ENCODE peak calls at places on chromosomes 11 and 22, in four cellular contexts. K is GM06990, S is fibroblast of pulmonary artery, U is cardiac muscle cell. G is an unnamed sample.
A peak's percentile ranks its signal among the peaks of the same experiment; 100 is the strongest.

GRCh38 chr11:65225284-65226102 is 36.3 kb upstream of the POLA2 start:
- DNase-seq in K (peak; percentile 48), S (peak; percentile 66), U (peak; percentile 74), G (peak; percentile 80)

GRCh38 chr11:31804439-31805036 is 6.6 kb downstream of the PAX6 start:
- DNase-seq in U (no peak), K (no peak), S (no peak), G (peak; percentile 52)

GRCh38 chr11:130554241-130555055 is 106.0 kb downstream of the ADAMTS15 start:
- DNase-seq in S (no peak), K (no peak), U (no peak), G (no peak)

GRCh38 chr11:72084076-72084475 is 3.4 kb downstream of the LRRC51 start:
- DNase-seq in U (no peak), K (no peak), S (no peak), G (no peak)

GRCh38 chr22:29871684-29872083 is 11.3 kb upstream of the MTMR3 start:
- DNase-seq in K (no peak), S (no peak), U (no peak), G (no peak)

GRCh38 chr11:31813242-31813960 is 2.3 kb upstream of the PAX6 start:
- DNase-seq in K (no peak), U (no peak), S (no peak), G (peak; percentile 36)

GRCh38 chr22:37186228-37186996 is 1.6 kb downstream of the C1QTNF6 start:
- DNase-seq in U (peak; percentile 92), S (peak; percentile 94), K (peak; percentile 56), G (peak; percentile 86)

GRCh38 chr11:126862664-126863247 is 137.8 kb downstream of the KIRREL3 start:
- DNase-seq in K (peak; percentile 18), S (no peak), U (no peak), G (no peak)

GRCh38 chr11:72684236-72684912 is 10.2 kb upstream of the PDE2A start:
- DNase-seq in K (peak; percentile 49), U (peak; percentile 50), S (peak; percentile 57), G (peak; percentile 81)

GRCh38 chr22:19819911-19820879 is 34.5 kb downstream of the GNB1L start:
- DNase-seq in S (no peak), U (no peak), K (no peak), G (no peak)

GRCh38 chr11:71474141-71474770 is 21.3 kb downstream of the NADSYN1 start:
- DNase-seq in U (no peak), K (no peak), S (no peak), G (no peak)

GRCh38 chr11:114820621-114821020 is 142.3 kb downstream of the NXPE2 start:
- DNase-seq in U (no peak), S (no peak), K (no peak), G (no peak)

GRCh38 chr11:27319065-27319464 is 44.0 kb downstream of the CCDC34 start:
- DNase-seq in U (peak; percentile 10), S (no peak), K (peak; percentile 57), G (peak; percentile 68)

GRCh38 chr11:27347949-27348879 is 14.8 kb downstream of the CCDC34 start:
- DNase-seq in U (no peak), K (no peak), S (no peak), G (no peak)

DNA sequence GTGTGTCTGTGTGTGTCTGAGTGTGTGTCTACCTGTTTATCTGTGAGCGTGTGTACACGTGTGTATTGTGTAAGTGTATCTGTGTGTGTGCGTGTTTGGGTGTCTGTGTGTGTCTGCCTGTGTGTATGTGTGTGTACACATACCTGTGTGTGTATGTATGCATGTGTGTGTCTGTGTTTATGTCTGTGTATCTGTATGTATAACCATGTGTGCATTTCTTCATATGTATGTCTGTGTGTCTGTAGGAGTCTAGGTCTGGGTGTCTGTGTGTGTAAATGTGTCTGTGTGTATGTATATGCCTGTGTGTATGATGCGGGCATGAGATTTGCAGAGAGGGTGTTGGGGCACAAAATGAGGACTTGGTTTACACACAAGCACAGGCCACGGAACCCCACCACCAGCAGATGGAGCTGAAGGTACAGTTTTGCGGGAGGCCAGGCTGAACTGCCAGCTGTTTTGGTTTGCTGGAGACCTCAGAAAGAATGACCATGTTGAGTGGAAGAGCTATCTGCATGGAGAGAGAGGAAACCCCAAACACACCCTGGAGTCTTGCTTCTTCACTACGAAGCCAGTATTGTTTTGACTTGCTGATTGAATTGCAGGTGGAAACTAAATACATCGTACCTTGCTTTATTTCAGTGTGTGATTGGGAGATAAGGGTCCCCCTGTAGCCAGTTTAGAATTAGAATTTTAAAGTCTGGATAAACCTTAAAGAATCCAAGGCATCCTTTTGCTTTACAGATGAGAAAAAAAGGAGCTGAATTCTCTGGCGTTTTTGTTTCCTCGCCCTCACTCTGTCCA is 497.2 kb downstream of the NTM start:
- DNase-seq in S (peak; percentile 92), K (peak; percentile 37), U (peak; percentile 92), G (peak; percentile 74)
- TF ChIP-seq CTCF in S (peak; percentile 98), K (peak; percentile 86), U (peak; percentile 93), G (peak; percentile 82)

GRCh38 chr11:119700536-119701346 is 28.3 kb downstream of the NECTIN1 start:
- DNase-seq in K (no peak), S (no peak), U (no peak), G (no peak)

GRCh38 chr11:119697445-119697844 is 31.6 kb downstream of the NECTIN1 start:
- DNase-seq in U (no peak), K (no peak), S (no peak), G (no peak)

GRCh38 chr11:119697882-119698281 is 31.1 kb downstream of the NECTIN1 start:
- DNase-seq in K (no peak), U (no peak), S (no peak), G (no peak)

GRCh38 chr11:119700030-119700429 is 29.0 kb downstream of the NECTIN1 start:
- DNase-seq in U (no peak), K (no peak), S (no peak), G (no peak)

DNA sequence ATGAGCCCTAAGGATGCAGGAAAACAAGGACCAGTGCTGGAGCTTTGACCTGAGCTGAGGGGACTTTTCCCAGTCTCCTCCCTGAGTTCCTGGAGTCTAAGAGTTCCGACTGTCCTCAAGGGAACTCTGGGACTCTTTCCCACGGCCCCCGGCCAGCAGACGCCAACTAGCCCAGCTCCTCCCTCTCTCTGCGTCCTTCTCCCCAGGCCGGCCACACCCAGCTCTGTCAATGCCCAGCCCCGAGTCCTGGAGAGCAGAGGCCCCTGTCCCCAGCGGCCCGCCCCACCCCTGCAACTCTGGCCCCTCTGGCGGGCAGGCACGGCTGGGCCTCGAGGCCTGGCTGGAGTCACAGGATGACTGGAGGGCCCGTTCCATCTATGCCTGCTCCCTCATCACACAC is 29.8 kb downstream of the NECTIN1 start:
- DNase-seq in S (peak; percentile 31), K (no peak), U (peak; percentile 43), G (no peak)
- TF ChIP-seq CTCF in S (no peak), K (no peak), U (no peak), G (no peak)

DNA sequence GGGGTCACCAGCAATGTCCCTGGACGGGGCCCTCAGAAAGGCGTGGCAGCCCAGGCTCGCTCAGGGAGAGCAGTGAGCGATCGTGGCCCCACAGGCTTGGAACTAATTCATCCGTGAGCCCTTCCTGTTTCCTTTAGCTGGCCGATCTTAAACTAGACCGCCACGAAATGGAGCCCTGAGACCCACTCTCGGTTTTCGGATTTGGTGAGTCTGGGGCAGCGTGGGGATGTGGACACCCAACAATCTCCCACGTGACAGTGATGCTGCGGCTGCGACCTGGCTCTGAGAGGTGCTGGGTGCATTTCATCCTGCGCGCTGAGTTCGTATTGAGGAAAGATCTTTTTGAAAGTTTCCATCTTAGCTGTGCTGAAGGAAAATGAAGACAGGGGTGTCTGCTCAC is 501.3 kb upstream of the B3GAT1 start:
- DNase-seq in K (no peak), U (no peak), S (no peak), G (no peak)
- TF ChIP-seq CTCF in K (no peak), U (no peak), S (no peak), G (no peak)

GRCh38 chr11:35463211-35463810 is 44.0 kb upstream of the SLC1A2 start:
- DNase-seq in S (no peak), U (no peak), K (no peak), G (no peak)
- TF ChIP-seq CTCF in S (no peak), U (no peak), K (no peak), G (no peak)

GRCh38 chr11:390175-390574 is 3.8 kb upstream of the PKP3 start:
- DNase-seq in K (no peak), U (no peak), S (no peak), G (no peak)
- TF ChIP-seq CTCF in K (no peak), U (no peak), S (no peak), G (no peak)

GRCh38 chr11:92136792-92137191 is 87.8 kb upstream of the FAT3 start:
- DNase-seq in U (no peak), K (no peak), S (no peak), G (no peak)
- TF ChIP-seq CTCF in U (no peak), K (no peak), S (peak; percentile 11), G (no peak)

GRCh38 chr22:42596863-42597530 is 17.7 kb downstream of the POLDIP3 start:
- DNase-seq in K (no peak), S (no peak), U (no peak), G (no peak)
- TF ChIP-seq CTCF in K (no peak), S (no peak), U (no peak), G (no peak)